ENCODE peak calls at places on chromosomes 6 and 20, in seven cellular contexts. D is psoas muscle, V is fibroblast of lung, H is ascending aorta, L is RWPE2, G is lower lobe of right lung, Z is A549. R is an unnamed sample.

GRCh38 chr6:12289655-12290489 is at the start of gene EDN1:
- DNase-seq in Z (peak; percentile 70), V (peak; percentile 71), H (peak; percentile 85), L (peak; percentile 85), D (peak; percentile 69), G (peak; percentile 89), R (peak; percentile 93)

GRCh38 chr20:13765299-13765698 is 19.4 kb downstream of the ESF1 start:
- DNase-seq in G (no peak), Z (no peak), H (no peak), V (no peak), D (no peak), L (no peak), R (no peak)

GRCh38 chr20:19096847-19097246 is 115.6 kb upstream of the SLC24A3 start:
- DNase-seq in Z (no peak), D (no peak), L (no peak), G (no peak), H (no peak), V (no peak), R (no peak)

GRCh38 chr6:159012201-159012600 is 12.2 kb upstream of the RSPH3 start:
- DNase-seq in H (no peak), V (no peak), Z (no peak), D (no peak), L (no peak), G (no peak), R (peak; percentile 10)

GRCh38 chr6:73782911-73783310 is 86.9 kb downstream of the CD109 start:
- DNase-seq in H (no peak), D (no peak), V (no peak), L (no peak), G (no peak), Z (no peak), R (no peak)

GRCh38 chr6:149130093-149130872 is 187.2 kb upstream of the TAB2 start:
- DNase-seq in V (peak; percentile 21), H (no peak), L (no peak), D (no peak), G (no peak), Z (no peak), R (no peak)

GRCh38 chr6:159017757-159018559 is 18.0 kb upstream of the RSPH3 start:
- DNase-seq in D (no peak), Z (no peak), H (no peak), L (no peak), V (no peak), G (no peak), R (no peak)

GRCh38 chr20:52805892-52806291 is 166.3 kb upstream of the TSHZ2 start:
- DNase-seq in V (no peak), D (no peak), H (no peak), Z (no peak), G (no peak), L (no peak), R (no peak)

GRCh38 chr6:50658561-50658960 is 54.8 kb upstream of the TFAP2D start:
- DNase-seq in V (no peak), G (no peak), H (no peak), Z (no peak), D (no peak), L (no peak), R (no peak)

GRCh38 chr6:46105568-46105967 is 24.2 kb upstream of the ENPP4 start:
- DNase-seq in H (no peak), V (no peak), Z (no peak), D (no peak), L (no peak), G (no peak), R (no peak)

GRCh38 chr20:23161968-23162696 is 76.0 kb upstream of the CD93 start:
- DNase-seq in V (peak; percentile 95), Z (no peak), G (peak; percentile 94), H (peak; percentile 91), L (peak; percentile 93), D (peak; percentile 89), R (peak; percentile 76)

DNA sequence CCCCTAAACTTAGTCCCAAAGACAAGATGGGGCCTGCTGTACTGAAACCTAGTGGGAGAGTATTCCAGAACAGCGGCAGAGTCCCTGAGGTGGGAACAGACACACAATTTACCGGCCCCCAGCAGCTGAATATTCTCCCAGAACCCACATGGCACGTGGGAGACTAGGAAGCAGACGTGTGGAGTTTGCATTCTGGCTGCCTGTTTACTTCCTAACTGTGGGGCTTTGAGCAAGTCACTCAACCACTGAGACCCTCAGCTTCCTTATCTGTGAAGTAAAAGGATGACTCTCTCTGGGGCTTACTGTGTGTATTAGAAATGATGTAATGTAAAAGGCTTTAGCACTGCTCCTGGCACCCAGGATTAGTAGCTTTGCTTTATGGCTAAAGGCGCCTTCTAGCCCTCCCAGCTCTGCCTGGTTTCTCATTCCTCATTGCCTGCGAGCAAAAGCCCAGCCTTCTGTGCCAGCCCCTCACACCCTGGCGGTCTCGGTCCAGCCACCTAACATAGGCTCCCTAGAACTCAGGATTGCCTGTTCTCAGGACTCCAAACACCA is 353.1 kb downstream of the CDC5L start:
- DNase-seq in H (no peak), Z (no peak), L (no peak), V (no peak), G (no peak), D (no peak), R (no peak)
- H3K27ac ChIP-seq in H (no peak overlapping the region), Z (no peak overlapping the region), L (no peak overlapping the region), V (no peak overlapping the region), G (no peak overlapping the region), D (no peak overlapping the region), R (no peak overlapping the region)

GRCh38 chr6:142844065-142844755 is 100.8 kb downstream of the HIVEP2 start:
- DNase-seq in Z (no peak), V (peak; percentile 74), L (no peak), D (no peak), G (no peak), H (no peak), R (no peak)

GRCh38 chr6:142846459-142846831 is 98.5 kb downstream of the HIVEP2 start:
- DNase-seq in L (no peak), Z (no peak), G (no peak), D (no peak), V (peak; percentile 34), H (no peak), R (no peak)

GRCh38 chr6:142846883-142847287 is 98.1 kb downstream of the HIVEP2 start:
- DNase-seq in D (peak; percentile 57), Z (no peak), V (peak; percentile 66), G (no peak), L (peak; percentile 60), H (peak; percentile 88), R (peak; percentile 95)

GRCh38 chr6:142845143-142845571 is 99.8 kb downstream of the HIVEP2 start:
- DNase-seq in Z (no peak), V (peak; percentile 23), H (no peak), L (no peak), G (no peak), D (no peak), R (no peak)

DNA sequence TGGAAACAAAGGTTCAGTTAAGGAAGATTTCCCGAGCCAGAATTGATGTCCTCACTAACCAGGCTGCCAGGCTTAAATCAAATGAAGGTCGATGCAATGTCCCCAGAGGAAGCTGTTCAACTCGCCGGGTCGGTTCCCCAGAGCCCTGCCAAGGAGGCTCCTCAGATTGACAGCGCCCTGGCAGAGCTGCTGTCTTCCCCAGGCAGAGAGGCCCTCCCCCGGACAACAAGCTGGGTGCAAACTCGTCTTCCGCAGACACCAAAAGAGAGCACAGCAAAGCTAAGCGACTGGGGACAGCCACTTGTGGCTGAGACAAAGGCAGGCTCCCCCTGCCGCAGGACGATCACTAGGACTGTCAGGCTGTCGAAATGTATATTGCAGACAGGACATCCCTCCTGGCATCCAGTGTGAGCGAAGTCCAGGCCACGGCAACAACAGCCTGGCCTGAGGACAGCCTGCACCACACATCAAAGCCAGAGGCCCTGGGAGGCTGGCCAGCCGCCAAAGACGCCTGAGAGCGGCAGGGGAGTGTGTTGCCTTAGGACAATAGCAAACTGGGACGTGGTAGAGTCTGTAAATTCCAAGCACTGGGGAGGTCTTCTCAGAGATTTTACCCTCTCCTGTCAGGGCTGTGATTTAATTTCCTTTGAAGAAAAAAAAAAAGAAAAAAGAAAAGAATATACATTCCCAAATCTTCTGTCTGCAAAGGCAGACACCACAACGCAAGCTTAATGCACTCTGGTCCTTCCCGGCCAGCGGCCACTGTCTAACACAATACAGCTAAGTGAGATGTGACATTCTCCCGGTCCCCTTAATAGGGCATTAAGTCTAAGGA is 99.1 kb downstream of the HIVEP2 start:
- DNase-seq in G (peak; percentile 82), V (peak; percentile 74), D (peak; percentile 88), Z (no peak), L (peak; percentile 65), H (peak; percentile 87), R (peak; percentile 95)
- H3K4me3 ChIP-seq in G (peak overlapping the region; percentile 28), V (peak overlapping the region; percentile 40), D (peak overlapping the region; percentile 59), Z (peak overlapping the region; percentile 33), L (no peak overlapping the region), H (peak overlapping the region; percentile 53), R (peak overlapping the region; percentile 32)

GRCh38 chr20:1718604-1719384 is 61.2 kb upstream of the SIRPG start:
- DNase-seq in D (peak; percentile 73), L (peak; percentile 90), H (no peak), Z (no peak), V (peak; percentile 36), G (no peak), R (peak; percentile 3)
- H3K27ac ChIP-seq in D (no peak overlapping the region), L (peak overlapping the region; percentile 68), H (no peak overlapping the region), Z (no peak overlapping the region), V (no peak overlapping the region), G (no peak overlapping the region), R (no peak overlapping the region)

GRCh38 chr6:121522771-121523386 is 87.4 kb downstream of the GJA1 start:
- DNase-seq in L (no peak), G (no peak), H (no peak), V (no peak), D (no peak), Z (no peak), R (peak; percentile 64)
- H3K4me3 ChIP-seq in L (no peak overlapping the region), G (no peak overlapping the region), H (peak overlapping the region; percentile 44), V (peak overlapping the region; percentile 33), D (no peak overlapping the region), Z (no peak overlapping the region), R (no peak overlapping the region)

GRCh38 chr20:41047279-41047974 is 18.8 kb downstream of the TOP1 start:
- DNase-seq in V (no peak), L (no peak), D (no peak), G (no peak), Z (no peak), H (no peak), R (no peak)
- H3K27ac ChIP-seq in V (no peak overlapping the region), L (peak overlapping the region; percentile 75), D (peak overlapping the region; percentile 14), G (peak overlapping the region; percentile 37), Z (peak overlapping the region; percentile 30), H (peak overlapping the region; percentile 47), R (no peak overlapping the region)

DNA sequence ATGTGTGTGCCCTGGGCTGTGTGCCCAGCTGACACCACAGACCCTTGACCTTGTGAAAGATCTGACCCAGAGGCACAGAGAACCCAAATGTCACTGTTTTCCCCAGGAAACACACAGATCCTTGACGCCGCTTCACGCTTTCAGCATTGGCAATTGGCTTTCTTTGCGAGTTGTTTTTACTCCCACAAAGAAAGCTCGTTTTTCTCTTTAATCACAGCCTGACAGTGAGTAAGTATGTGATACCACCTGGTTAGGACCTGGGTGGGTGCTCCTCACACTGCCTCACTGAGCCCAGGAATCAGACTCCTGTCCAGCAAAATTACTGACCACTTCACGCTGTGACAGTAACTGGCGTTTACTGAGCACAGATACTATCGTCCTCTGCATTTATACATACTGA is 13.0 kb downstream of the RPL10A start:
- DNase-seq in L (no peak), D (no peak), H (no peak), V (no peak), G (no peak), Z (no peak), R (no peak)
- H3K4me3 ChIP-seq in L (no peak overlapping the region), D (no peak overlapping the region), H (no peak overlapping the region), V (no peak overlapping the region), G (no peak overlapping the region), Z (no peak overlapping the region), R (no peak overlapping the region)

R was measured in brain microvascular endothelial cell.